ENCODE peak calls at places on chromosomes 13 and 19, in six cellular contexts. J is A549, X is upper lobe of left lung, C is Peyer's patch, Q is heart left ventricle, E is stomach. N is an unnamed sample.

GRCh38 chr19:6761053-6761676 is 6.1 kb downstream of the SH2D3A start:
- DNase-seq in J (peak; percentile 46), X (no peak), C (no peak), Q (peak; percentile 7), E (no peak), N (no peak)

GRCh38 chr13:98878421-98879126 is 99.3 kb downstream of the DOCK9 start:
- DNase-seq in J (no peak), X (no peak), C (no peak), Q (no peak), E (no peak), N (no peak)

GRCh38 chr13:97125051-97125809 is 96.9 kb upstream of the MBNL2 start:
- DNase-seq in J (peak; percentile 41), X (no peak), C (peak; percentile 52), Q (no peak), E (no peak), N (no peak)

GRCh38 chr19:52343548-52343947 is 7.5 kb downstream of the ZNF610 start:
- DNase-seq in J (peak; percentile 40), X (no peak), C (peak; percentile 64), Q (no peak), E (peak; percentile 36), N (peak; percentile 69)

GRCh38 chr19:45769821-45770191 is 754 bp upstream of the SIX5 start:
- DNase-seq in J (peak; percentile 70), X (peak; percentile 84), C (peak; percentile 77), Q (peak; percentile 72), E (peak; percentile 49), N (peak; percentile 84)

GRCh38 chr13:46639033-46639981 is 86.3 kb downstream of the LRCH1 start:
- DNase-seq in J (no peak), X (no peak), C (no peak), Q (no peak), E (no peak), N (no peak)

GRCh38 chr19:7888145-7888825 is at the start of gene LRRC8E:
- DNase-seq in J (peak; percentile 50), X (peak; percentile 94), C (peak; percentile 79), Q (no peak), E (peak; percentile 79), N (peak; percentile 72)

GRCh38 chr19:7970716-7971448 is 27.4 kb upstream of the TIMM44 start:
- DNase-seq in J (peak; percentile 37), X (no peak), C (peak; percentile 54), Q (peak; percentile 48), E (peak; percentile 30), N (peak; percentile 68)

GRCh38 chr19:4662812-4663211 is 7.3 kb downstream of the MYDGF start:
- DNase-seq in J (no peak), X (no peak), C (no peak), Q (no peak), E (no peak), N (no peak)

GRCh38 chr19:33469171-33470039 is 52.2 kb downstream of the PEPD start:
- DNase-seq in J (no peak), X (no peak), C (peak; percentile 36), Q (no peak), E (no peak), N (no peak)

GRCh38 chr13:93375491-93375890 is 148.9 kb downstream of the GPC6 start:
- DNase-seq in J (no peak), X (no peak), C (no peak), Q (no peak), E (no peak), N (no peak)

GRCh38 chr13:95784161-95784880 is 107.4 kb downstream of the DNAJC3 start:
- DNase-seq in J (peak; percentile 43), X (no peak), C (no peak), Q (no peak), E (no peak), N (no peak)

GRCh38 chr13:63344711-63345110 is 1929.1 kb upstream of the PCDH20 start:
- DNase-seq in J (no peak), X (no peak), C (no peak), Q (no peak), E (no peak), N (no peak)

GRCh38 chr19:19554074-19555023 is 16.3 kb downstream of the CILP2 start:
- DNase-seq in J (no peak), X (peak; percentile 79), C (peak; percentile 82), Q (no peak), E (peak; percentile 65), N (peak; percentile 74)

GRCh38 chr19:41735071-41735623 is 20.2 kb upstream of the CEACAM6 start:
- DNase-seq in J (no peak), X (no peak), C (no peak), Q (no peak), E (no peak), N (no peak)

GRCh38 chr19:38033658-38034150 is 126.7 kb downstream of the SIPA1L3 start:
- DNase-seq in J (no peak), X (no peak), C (peak; percentile 79), Q (no peak), E (no peak), N (no peak)

GRCh38 chr13:51957377-51958216 is 53.7 kb downstream of the ATP7B start:
- DNase-seq in J (no peak), X (no peak), C (no peak), Q (no peak), E (no peak), N (no peak)

GRCh38 chr13:34805347-34805746 is 136.7 kb upstream of the NBEA start:
- DNase-seq in J (no peak), X (no peak), C (no peak), Q (no peak), E (no peak), N (no peak)

GRCh38 chr19:11091343-11092153 is 2.3 kb downstream of the LDLR start:
- DNase-seq in J (peak; percentile 82), X (no peak), C (peak; percentile 78), Q (no peak), E (peak; percentile 67), N (peak; percentile 76)

GRCh38 chr13:34967851-34968562 is 25.9 kb downstream of the NBEA start:
- DNase-seq in J (no peak), X (no peak), C (no peak), Q (no peak), E (no peak), N (no peak)

GRCh38 chr13:39051157-39051556 is 12.9 kb downstream of the NHLRC3 start:
- DNase-seq in J (peak; percentile 42), X (no peak), C (no peak), Q (no peak), E (no peak), N (peak; percentile 47)

GRCh38 chr13:23754506-23754905 is 134.7 kb downstream of the MIPEP start:
- DNase-seq in J (no peak), X (no peak), C (no peak), Q (no peak), E (no peak), N (no peak)

GRCh38 chr13:104993708-104994107 is 1541.8 kb downstream of the EFNB2 start:
- DNase-seq in J (no peak), X (no peak), C (no peak), Q (no peak), E (no peak), N (no peak)

GRCh38 chr13:94112731-94113130 is 366.8 kb downstream of the DCT start:
- DNase-seq in J (no peak), X (no peak), C (no peak), Q (no peak), E (no peak), N (no peak)

GRCh38 chr19:1466461-1467227 is 12.4 kb downstream of the C19orf25 start:
- DNase-seq in J (no peak), X (peak; percentile 83), C (no peak), Q (no peak), E (no peak), N (no peak)

GRCh38 chr13:21929400-21929799 is 258.5 kb downstream of the FGF9 start:
- DNase-seq in J (no peak), X (no peak), C (no peak), Q (no peak), E (no peak), N (no peak)

GRCh38 chr13:85080726-85081125 is 718.5 kb downstream of the SLITRK6 start:
- DNase-seq in J (no peak), X (no peak), C (no peak), Q (no peak), E (no peak), N (peak; percentile 94)

GRCh38 chr13:93004919-93005318 is 221.7 kb upstream of the GPC6 start:
- DNase-seq in J (peak; percentile 5), X (no peak), C (no peak), Q (no peak), E (no peak), N (no peak)

GRCh38 chr19:5680437-5681368 is at the start of the genes HSD11B1L and MICOS13:
- DNase-seq in J (peak; percentile 98), X (peak; percentile 100), C (peak; percentile 100), Q (peak; percentile 99), E (peak; percentile 98), N (peak; percentile 99)
- TF ChIP-seq POLR2A in J (peak; percentile 55), X (no peak), C (peak; percentile 30), Q (no peak), E (no peak), N (peak; percentile 41)

GRCh38 chr13:110715395-110716234 is 2.1 kb downstream of the ING1 start:
- DNase-seq in J (peak; percentile 98), X (peak; percentile 97), C (peak; percentile 99), Q (peak; percentile 98), E (peak; percentile 98), N (peak; percentile 99)
- TF ChIP-seq POLR2A in J (peak; percentile 74), X (peak; percentile 80), C (peak; percentile 91), Q (peak; percentile 80), E (peak; percentile 81), N (peak; percentile 14)

GRCh38 chr13:41513600-41513999 is 56.2 kb downstream of the RGCC start:
- DNase-seq in J (no peak), X (no peak), C (no peak), Q (no peak), E (no peak), N (no peak)

GRCh38 chr13:41516166-41516565 is 58.8 kb downstream of the RGCC start:
- DNase-seq in J (no peak), X (no peak), C (no peak), Q (no peak), E (no peak), N (no peak)

GRCh38 chr13:41514853-41515395 is 57.6 kb downstream of the RGCC start:
- DNase-seq in J (no peak), X (no peak), C (no peak), Q (no peak), E (no peak), N (no peak)

GRCh38 chr13:41516760-41517159 is 59.4 kb downstream of the RGCC start:
- DNase-seq in J (no peak), X (no peak), C (no peak), Q (no peak), E (no peak), N (no peak)

DNA sequence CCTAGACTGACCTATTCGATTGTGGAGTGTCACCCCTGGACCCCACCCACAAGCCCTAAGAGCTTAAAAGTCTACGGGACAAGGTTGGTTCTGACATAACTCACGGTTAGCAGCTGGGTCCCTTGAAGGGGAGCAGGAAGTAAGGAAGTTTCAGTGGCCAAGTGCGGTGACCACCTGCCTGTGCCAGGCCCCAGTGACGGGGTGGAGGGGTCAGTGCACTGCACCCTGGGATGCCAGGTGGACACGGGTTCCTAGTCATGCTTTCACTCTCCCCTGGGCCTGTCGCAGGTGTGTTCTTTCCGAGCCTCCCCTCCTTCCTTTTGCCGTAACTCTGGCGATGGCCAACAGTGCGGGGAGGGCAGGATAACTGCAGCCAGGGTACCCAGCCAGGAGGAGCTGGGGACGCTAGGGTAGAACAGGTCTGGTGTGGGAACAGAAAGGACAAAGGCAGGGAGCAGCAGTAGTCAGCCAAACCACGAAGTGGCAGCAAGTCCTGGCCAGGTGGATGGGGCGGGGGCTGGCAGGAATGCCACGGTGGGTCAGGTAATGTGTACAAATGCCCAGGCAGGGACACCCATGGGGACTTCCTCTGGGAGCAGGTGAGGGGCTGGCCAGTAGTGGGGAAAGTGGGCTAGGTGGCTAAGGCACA is 58.3 kb downstream of the RGCC start:
- DNase-seq in J (no peak), X (peak; percentile 43), C (no peak), Q (no peak), E (no peak), N (no peak)
- TF ChIP-seq POLR2A in J (no peak), X (no peak), C (no peak), Q (no peak), E (no peak), N (no peak)

GRCh38 chr19:14795078-14795721 is 16.8 kb upstream of the ADGRE2 start:
- DNase-seq in J (no peak), X (no peak), C (no peak), Q (no peak), E (no peak), N (peak; percentile 44)
- TF ChIP-seq POLR2A in J (no peak), X (no peak), C (no peak), Q (no peak), E (no peak), N (no peak)

N was measured in erythroblast.